ENCODE peak calls at places on chromosomes 5 and 9, in nine cellular contexts. One of them, this sample, is unnamed.

GRCh38 chr9:82475584-82476328 is 487.2 kb downstream of the SPATA31D1 start:
- DNase-seq in stimulated activated CD4-positive, alpha-beta T cell treated with anti-CD3 and anti-CD28 coated beads, Interleukin-1b, Interleukin-23, amount 100 ng/mL, for 1 hour: no peak
- DNase-seq in fibroblast of lung: no peak
- DNase-seq in left ventricle myocardium superior: no peak
- DNase-seq in activated naive CD4-positive, alpha-beta T cell treated with anti-CD3 and anti-CD28 coated beads, Interleukin-2, amount 10 ng/mL, durations not matched to agents 7 days and 5 days: no peak
- DNase-seq in NCI-H2107: no peak
- DNase-seq in sciatic nerve: no peak
- DNase-seq in skeletal muscle cell: no peak
- DNase-seq in activated naive CD8-positive, alpha-beta T cell treated with anti-CD3 and anti-CD28 coated beads, Interleukin-2, amount 50 U/mL, for 24 hours: no peak
- DNase-seq in this sample: no peak

GRCh38 chr9:89422151-89422918 is 75.6 kb downstream of the SEMA4D start:
- DNase-seq in stimulated activated CD4-positive, alpha-beta T cell treated with anti-CD3 and anti-CD28 coated beads, Interleukin-1b, Interleukin-23, amount 100 ng/mL, for 1 hour: no peak
- DNase-seq in fibroblast of lung: no peak
- DNase-seq in left ventricle myocardium superior: no peak
- DNase-seq in activated naive CD4-positive, alpha-beta T cell treated with anti-CD3 and anti-CD28 coated beads, Interleukin-2, amount 10 ng/mL, durations not matched to agents 7 days and 5 days: peak
- DNase-seq in NCI-H2107: no peak
- DNase-seq in sciatic nerve: no peak
- DNase-seq in skeletal muscle cell: no peak
- DNase-seq in activated naive CD8-positive, alpha-beta T cell treated with anti-CD3 and anti-CD28 coated beads, Interleukin-2, amount 50 U/mL, for 24 hours: peak
- DNase-seq in this sample: no peak

GRCh38 chr9:5851445-5851844 is 18.5 kb upstream of the ERMP1 start:
- DNase-seq in stimulated activated CD4-positive, alpha-beta T cell treated with anti-CD3 and anti-CD28 coated beads, Interleukin-1b, Interleukin-23, amount 100 ng/mL, for 1 hour: no peak
- DNase-seq in fibroblast of lung: peak
- DNase-seq in left ventricle myocardium superior: no peak
- DNase-seq in activated naive CD4-positive, alpha-beta T cell treated with anti-CD3 and anti-CD28 coated beads, Interleukin-2, amount 10 ng/mL, durations not matched to agents 7 days and 5 days: peak
- DNase-seq in NCI-H2107: no peak
- DNase-seq in sciatic nerve: no peak
- DNase-seq in skeletal muscle cell: peak
- DNase-seq in activated naive CD8-positive, alpha-beta T cell treated with anti-CD3 and anti-CD28 coated beads, Interleukin-2, amount 50 U/mL, for 24 hours: no peak
- DNase-seq in this sample: no peak

GRCh38 chr9:130661461-130662098 is 2.8 kb upstream of the PRDM12 start:
- DNase-seq in stimulated activated CD4-positive, alpha-beta T cell treated with anti-CD3 and anti-CD28 coated beads, Interleukin-1b, Interleukin-23, amount 100 ng/mL, for 1 hour: no peak
- DNase-seq in fibroblast of lung: no peak
- DNase-seq in left ventricle myocardium superior: no peak
- DNase-seq in activated naive CD4-positive, alpha-beta T cell treated with anti-CD3 and anti-CD28 coated beads, Interleukin-2, amount 10 ng/mL, durations not matched to agents 7 days and 5 days: peak
- DNase-seq in NCI-H2107: no peak
- DNase-seq in sciatic nerve: no peak
- DNase-seq in skeletal muscle cell: no peak
- DNase-seq in activated naive CD8-positive, alpha-beta T cell treated with anti-CD3 and anti-CD28 coated beads, Interleukin-2, amount 50 U/mL, for 24 hours: no peak
- DNase-seq in this sample: no peak

GRCh38 chr9:90547896-90548295 is 94.7 kb downstream of the DIRAS2 start:
- DNase-seq in stimulated activated CD4-positive, alpha-beta T cell treated with anti-CD3 and anti-CD28 coated beads, Interleukin-1b, Interleukin-23, amount 100 ng/mL, for 1 hour: no peak
- DNase-seq in fibroblast of lung: no peak
- DNase-seq in left ventricle myocardium superior: no peak
- DNase-seq in activated naive CD4-positive, alpha-beta T cell treated with anti-CD3 and anti-CD28 coated beads, Interleukin-2, amount 10 ng/mL, durations not matched to agents 7 days and 5 days: no peak
- DNase-seq in NCI-H2107: no peak
- DNase-seq in sciatic nerve: no peak
- DNase-seq in skeletal muscle cell: no peak
- DNase-seq in activated naive CD8-positive, alpha-beta T cell treated with anti-CD3 and anti-CD28 coated beads, Interleukin-2, amount 50 U/mL, for 24 hours: no peak
- DNase-seq in this sample: no peak

GRCh38 chr5:140366770-140367630 is 7.0 kb downstream of the SLC4A9 start:
- DNase-seq in stimulated activated CD4-positive, alpha-beta T cell treated with anti-CD3 and anti-CD28 coated beads, Interleukin-1b, Interleukin-23, amount 100 ng/mL, for 1 hour: no peak
- DNase-seq in fibroblast of lung: no peak
- DNase-seq in left ventricle myocardium superior: no peak
- DNase-seq in activated naive CD4-positive, alpha-beta T cell treated with anti-CD3 and anti-CD28 coated beads, Interleukin-2, amount 10 ng/mL, durations not matched to agents 7 days and 5 days: no peak
- DNase-seq in NCI-H2107: no peak
- DNase-seq in sciatic nerve: peak
- DNase-seq in skeletal muscle cell: no peak
- DNase-seq in activated naive CD8-positive, alpha-beta T cell treated with anti-CD3 and anti-CD28 coated beads, Interleukin-2, amount 50 U/mL, for 24 hours: no peak
- DNase-seq in this sample: no peak

GRCh38 chr9:113654605-113655193 is 191.2 kb downstream of the RGS3 start:
- DNase-seq in stimulated activated CD4-positive, alpha-beta T cell treated with anti-CD3 and anti-CD28 coated beads, Interleukin-1b, Interleukin-23, amount 100 ng/mL, for 1 hour: no peak
- DNase-seq in fibroblast of lung: peak
- DNase-seq in left ventricle myocardium superior: peak
- DNase-seq in activated naive CD4-positive, alpha-beta T cell treated with anti-CD3 and anti-CD28 coated beads, Interleukin-2, amount 10 ng/mL, durations not matched to agents 7 days and 5 days: no peak
- DNase-seq in NCI-H2107: no peak
- DNase-seq in sciatic nerve: peak
- DNase-seq in skeletal muscle cell: no peak
- DNase-seq in activated naive CD8-positive, alpha-beta T cell treated with anti-CD3 and anti-CD28 coated beads, Interleukin-2, amount 50 U/mL, for 24 hours: no peak
- DNase-seq in this sample: no peak

GRCh38 chr5:111859533-111860270 is 102.7 kb upstream of the NREP start:
- DNase-seq in stimulated activated CD4-positive, alpha-beta T cell treated with anti-CD3 and anti-CD28 coated beads, Interleukin-1b, Interleukin-23, amount 100 ng/mL, for 1 hour: no peak
- DNase-seq in fibroblast of lung: peak
- DNase-seq in left ventricle myocardium superior: no peak
- DNase-seq in activated naive CD4-positive, alpha-beta T cell treated with anti-CD3 and anti-CD28 coated beads, Interleukin-2, amount 10 ng/mL, durations not matched to agents 7 days and 5 days: no peak
- DNase-seq in NCI-H2107: no peak
- DNase-seq in sciatic nerve: no peak
- DNase-seq in skeletal muscle cell: peak
- DNase-seq in activated naive CD8-positive, alpha-beta T cell treated with anti-CD3 and anti-CD28 coated beads, Interleukin-2, amount 50 U/mL, for 24 hours: no peak
- DNase-seq in this sample: no peak

GRCh38 chr5:56094579-56095361 is 100.0 kb upstream of the IL6ST start:
- DNase-seq in stimulated activated CD4-positive, alpha-beta T cell treated with anti-CD3 and anti-CD28 coated beads, Interleukin-1b, Interleukin-23, amount 100 ng/mL, for 1 hour: no peak
- DNase-seq in fibroblast of lung: no peak
- DNase-seq in left ventricle myocardium superior: no peak
- DNase-seq in activated naive CD4-positive, alpha-beta T cell treated with anti-CD3 and anti-CD28 coated beads, Interleukin-2, amount 10 ng/mL, durations not matched to agents 7 days and 5 days: peak
- DNase-seq in NCI-H2107: no peak
- DNase-seq in sciatic nerve: no peak
- DNase-seq in skeletal muscle cell: no peak
- DNase-seq in activated naive CD8-positive, alpha-beta T cell treated with anti-CD3 and anti-CD28 coated beads, Interleukin-2, amount 50 U/mL, for 24 hours: peak
- DNase-seq in this sample: no peak